ENCODE peak calls at places on chromosomes 5 and 9, in eight cellular contexts. C, T, I, K, S, P, R and X are unnamed samples.

GRCh38 chr5:148387325-148387724 is 3.6 kb downstream of the FBXO38 start:
- DNase-seq in K (no peak), C (no peak), R (peak; percentile 70), P (peak; percentile 41), T (no peak), S (no peak), I (no peak), X (no peak)

GRCh38 chr5:161399996-161400562 is 146.4 kb downstream of the GABRB2 start:
- DNase-seq in K (no peak), P (no peak), R (no peak), T (no peak), I (no peak), S (no peak), C (no peak), X (no peak)

GRCh38 chr5:107604990-107605389 is 65.7 kb downstream of the EFNA5 start:
- DNase-seq in C (no peak), K (peak; percentile 49), R (no peak), S (no peak), T (no peak), I (no peak), P (no peak), X (peak; percentile 73)

GRCh38 chr5:177382423-177383029 is 1.7 kb upstream of the SLC34A1 start:
- DNase-seq in C (no peak), K (no peak), I (no peak), P (no peak), T (peak; percentile 21), S (no peak), R (no peak), X (peak; percentile 25)

GRCh38 chr5:68460147-68460760 is 244.7 kb downstream of the PIK3R1 start:
- DNase-seq in I (peak; percentile 34), T (no peak), S (peak; percentile 10), R (no peak), P (peak; percentile 15), K (no peak), C (peak; percentile 12), X (peak; percentile 57)

GRCh38 chr5:165309446-165309845 is 1804.0 kb downstream of the MAT2B start:
- DNase-seq in P (no peak), K (no peak), I (no peak), R (no peak), T (no peak), S (no peak), C (no peak), X (no peak)

GRCh38 chr9:20139755-20140154 is 350.9 kb upstream of the SLC24A2 start:
- DNase-seq in C (no peak), R (no peak), I (no peak), P (no peak), T (no peak), K (no peak), S (peak; percentile 47), X (no peak)

GRCh38 chr5:172798422-172799215 is 27.6 kb upstream of the DUSP1 start:
- DNase-seq in C (peak; percentile 59), S (no peak), K (peak; percentile 81), R (no peak), I (peak; percentile 84), T (no peak), P (peak; percentile 94), X (no peak)

GRCh38 chr5:77772729-77773128 is 3.4 kb downstream of the TBCA start:
- DNase-seq in I (no peak), K (no peak), S (no peak), T (no peak), P (no peak), C (no peak), R (no peak), X (no peak)

GRCh38 chr5:156475831-156476551 is 149.0 kb downstream of the SGCD start:
- DNase-seq in T (peak; percentile 7), P (peak; percentile 81), K (peak; percentile 77), S (no peak), C (peak; percentile 31), I (peak; percentile 60), R (peak; percentile 76), X (no peak)

GRCh38 chr5:116388564-116389258 is 185.9 kb downstream of the SEMA6A start:
- DNase-seq in S (no peak), T (no peak), P (no peak), K (no peak), R (no peak), C (no peak), I (no peak), X (no peak)

GRCh38 chr5:1061916-1062315 is 49.9 kb downstream of the SLC12A7 start:
- DNase-seq in K (no peak), R (no peak), I (no peak), C (no peak), T (no peak), S (no peak), P (no peak), X (no peak)

GRCh38 chr5:129361441-129362025 is 98.6 kb upstream of the ADAMTS19 start:
- DNase-seq in S (no peak), T (no peak), R (no peak), P (peak; percentile 2), C (no peak), I (no peak), K (no peak), X (no peak)

GRCh38 chr5:147688965-147689364 is 93.6 kb downstream of the JAKMIP2 start:
- DNase-seq in K (no peak), C (no peak), R (no peak), S (no peak), I (peak; percentile 47), T (peak; percentile 19), P (no peak), X (no peak)

GRCh38 chr5:175805256-175806011 is 65.9 kb upstream of the CPLX2 start:
- DNase-seq in K (no peak), P (no peak), I (no peak), R (no peak), S (no peak), T (no peak), C (no peak), X (no peak)

GRCh38 chr9:114225534-114226288 is 70.4 kb downstream of the COL27A1 start:
- DNase-seq in K (no peak), R (no peak), P (peak; percentile 93), I (no peak), C (no peak), S (no peak), T (no peak), X (no peak)

GRCh38 chr5:138844812-138845513 is 30.2 kb downstream of the LRRTM2 start:
- DNase-seq in C (no peak), R (peak; percentile 46), S (no peak), I (no peak), P (peak; percentile 80), T (no peak), K (no peak), X (no peak)

GRCh38 chr5:124474821-124475220 is 271.6 kb downstream of the ZNF608 start:
- DNase-seq in K (peak; percentile 62), T (no peak), S (no peak), I (no peak), R (no peak), P (no peak), C (no peak), X (no peak)

GRCh38 chr5:51033215-51033614 is 350.0 kb upstream of the ISL1 start:
- DNase-seq in S (peak; percentile 88), K (no peak), T (no peak), C (no peak), P (no peak), I (no peak), R (no peak), X (no peak)

GRCh38 chr5:157487358-157487757 is 27.3 kb downstream of the NIPAL4 start:
- DNase-seq in S (no peak), P (no peak), K (no peak), T (no peak), I (no peak), R (no peak), C (no peak), X (no peak)

GRCh38 chr5:16812911-16813310 is 123.2 kb downstream of the MYO10 start:
- DNase-seq in T (no peak), P (peak; percentile 47), R (no peak), I (no peak), S (peak; percentile 57), K (no peak), C (peak; percentile 79), X (no peak)

GRCh38 chr9:82606761-82607382 is 456.1 kb downstream of the RASEF start:
- DNase-seq in K (peak; percentile 45), R (no peak), S (peak; percentile 56), T (no peak), C (peak; percentile 32), P (peak; percentile 62), I (no peak), X (peak; percentile 24)

GRCh38 chr9:37963936-37964739 is 60.2 kb upstream of the SLC25A51 start:
- DNase-seq in K (peak; percentile 78), S (peak; percentile 88), R (peak; percentile 71), C (peak; percentile 54), P (peak; percentile 87), T (peak; percentile 81), I (peak; percentile 58), X (no peak)